ENCODE peak calls at places on chromosomes 7 and 10, in six cellular contexts. One of them, this sample, is unnamed.

GRCh38 chr10:11326241-11326640 is 285.2 kb downstream of the USP6NL start:
- DNase-seq in endodermal cell: no peak
- DNase-seq in AG09309: no peak
- DNase-seq in colonic mucosa: no peak
- DNase-seq in right atrium auricular region: no peak
- DNase-seq in choroid plexus epithelial cell: no peak
- DNase-seq in this sample: no peak

GRCh38 chr7:51141451-51141971 is 175.1 kb downstream of the COBL start:
- DNase-seq in endodermal cell: peak
- DNase-seq in choroid plexus epithelial cell: peak
- DNase-seq in colonic mucosa: no peak
- DNase-seq in right atrium auricular region: no peak
- DNase-seq in AG09309: no peak
- DNase-seq in this sample: no peak

GRCh38 chr7:137354361-137354760 is 10.8 kb upstream of the PTN start:
- DNase-seq in right atrium auricular region: no peak
- DNase-seq in AG09309: no peak
- DNase-seq in colonic mucosa: no peak
- DNase-seq in endodermal cell: no peak
- DNase-seq in choroid plexus epithelial cell: peak
- DNase-seq in this sample: no peak

GRCh38 chr10:112265745-112266144 is 17.5 kb upstream of the TECTB start:
- DNase-seq in endodermal cell: no peak
- DNase-seq in choroid plexus epithelial cell: peak
- DNase-seq in AG09309: no peak
- DNase-seq in right atrium auricular region: no peak
- DNase-seq in colonic mucosa: no peak
- DNase-seq in this sample: no peak

GRCh38 chr10:62037166-62037831 is 135.8 kb downstream of the ARID5B start:
- DNase-seq in choroid plexus epithelial cell: peak
- DNase-seq in AG09309: no peak
- DNase-seq in right atrium auricular region: no peak
- DNase-seq in endodermal cell: no peak
- DNase-seq in colonic mucosa: no peak
- DNase-seq in this sample: no peak

GRCh38 chr7:130733866-130734524 is at the start of gene KLF14:
- DNase-seq in AG09309: no peak
- DNase-seq in colonic mucosa: peak
- DNase-seq in right atrium auricular region: no peak
- DNase-seq in choroid plexus epithelial cell: peak
- DNase-seq in endodermal cell: peak
- DNase-seq in this sample: no peak

GRCh38 chr7:14834456-14834855 is 68.1 kb downstream of the DGKB start:
- DNase-seq in right atrium auricular region: no peak
- DNase-seq in endodermal cell: no peak
- DNase-seq in choroid plexus epithelial cell: peak
- DNase-seq in AG09309: no peak
- DNase-seq in colonic mucosa: no peak
- DNase-seq in this sample: no peak

GRCh38 chr7:121195010-121195409 is 133.8 kb upstream of the WNT16 start:
- DNase-seq in right atrium auricular region: no peak
- DNase-seq in choroid plexus epithelial cell: no peak
- DNase-seq in AG09309: no peak
- DNase-seq in endodermal cell: no peak
- DNase-seq in colonic mucosa: no peak
- DNase-seq in this sample: no peak

GRCh38 chr7:43879477-43879876 is 10.2 kb upstream of the MRPS24 start:
- DNase-seq in endodermal cell: no peak
- DNase-seq in right atrium auricular region: no peak
- DNase-seq in choroid plexus epithelial cell: peak
- DNase-seq in AG09309: peak
- DNase-seq in colonic mucosa: no peak
- DNase-seq in this sample: peak

GRCh38 chr7:56218510-56218909 is 102.3 kb upstream of the NUPR2 start:
- DNase-seq in endodermal cell: no peak
- DNase-seq in choroid plexus epithelial cell: no peak
- DNase-seq in AG09309: no peak
- DNase-seq in right atrium auricular region: no peak
- DNase-seq in colonic mucosa: no peak
- DNase-seq in this sample: no peak

GRCh38 chr10:69065406-69066361 is 22.2 kb upstream of the SRGN start:
- DNase-seq in right atrium auricular region: no peak
- DNase-seq in colonic mucosa: no peak
- DNase-seq in choroid plexus epithelial cell: peak
- DNase-seq in AG09309: no peak
- DNase-seq in endodermal cell: no peak
- DNase-seq in this sample: peak

GRCh38 chr10:86556933-86557649 is 35.5 kb upstream of the WAPL start:
- DNase-seq in AG09309: no peak
- DNase-seq in colonic mucosa: no peak
- DNase-seq in right atrium auricular region: no peak
- DNase-seq in choroid plexus epithelial cell: no peak
- DNase-seq in endodermal cell: no peak
- DNase-seq in this sample: no peak

GRCh38 chr10:34824870-34825269 is 9.8 kb upstream of the PARD3 start:
- DNase-seq in choroid plexus epithelial cell: no peak
- DNase-seq in colonic mucosa: no peak
- DNase-seq in right atrium auricular region: no peak
- DNase-seq in AG09309: no peak
- DNase-seq in endodermal cell: peak
- DNase-seq in this sample: no peak

GRCh38 chr7:22884911-22885823 is 62.5 kb upstream of the TOMM7 start:
- DNase-seq in choroid plexus epithelial cell: peak
- DNase-seq in AG09309: no peak
- DNase-seq in endodermal cell: no peak
- DNase-seq in right atrium auricular region: no peak
- DNase-seq in colonic mucosa: no peak
- DNase-seq in this sample: no peak

GRCh38 chr10:71651428-71651827 is 68.2 kb downstream of the C10orf105 start:
- DNase-seq in choroid plexus epithelial cell: no peak
- DNase-seq in right atrium auricular region: no peak
- DNase-seq in AG09309: no peak
- DNase-seq in endodermal cell: no peak
- DNase-seq in colonic mucosa: no peak
- DNase-seq in this sample: no peak

GRCh38 chr10:130141878-130142277 is 5.7 kb downstream of the GLRX3 start:
- DNase-seq in AG09309: no peak
- DNase-seq in right atrium auricular region: no peak
- DNase-seq in endodermal cell: no peak
- DNase-seq in choroid plexus epithelial cell: no peak
- DNase-seq in colonic mucosa: no peak
- DNase-seq in this sample: no peak

GRCh38 chr7:47034180-47034579 is 547.7 kb downstream of the TNS3 start:
- DNase-seq in endodermal cell: no peak
- DNase-seq in choroid plexus epithelial cell: no peak
- DNase-seq in AG09309: no peak
- DNase-seq in right atrium auricular region: no peak
- DNase-seq in colonic mucosa: no peak
- DNase-seq in this sample: no peak

GRCh38 chr7:22853674-22854157 is 31.1 kb upstream of the TOMM7 start:
- DNase-seq in right atrium auricular region: peak
- DNase-seq in endodermal cell: no peak
- DNase-seq in colonic mucosa: peak
- DNase-seq in choroid plexus epithelial cell: no peak
- DNase-seq in AG09309: no peak
- DNase-seq in this sample: no peak

GRCh38 chr7:2120251-2120660 is 112.5 kb downstream of the MAD1L1 start:
- DNase-seq in colonic mucosa: no peak
- DNase-seq in AG09309: no peak
- DNase-seq in endodermal cell: no peak
- DNase-seq in right atrium auricular region: no peak
- DNase-seq in choroid plexus epithelial cell: no peak
- DNase-seq in this sample: no peak

GRCh38 chr7:29109356-29109755 is 37.0 kb downstream of the CPVL start:
- DNase-seq in choroid plexus epithelial cell: no peak
- DNase-seq in endodermal cell: no peak
- DNase-seq in AG09309: no peak
- DNase-seq in colonic mucosa: no peak
- DNase-seq in right atrium auricular region: no peak
- DNase-seq in this sample: no peak

GRCh38 chr10:86139066-86139657 is 227.4 kb downstream of the GRID1 start:
- DNase-seq in colonic mucosa: no peak
- DNase-seq in AG09309: no peak
- DNase-seq in choroid plexus epithelial cell: peak
- DNase-seq in endodermal cell: peak
- DNase-seq in right atrium auricular region: no peak
- DNase-seq in this sample: no peak

GRCh38 chr7:111855161-111855841 is 293.0 kb upstream of the IMMP2L start:
- DNase-seq in endodermal cell: peak
- DNase-seq in colonic mucosa: peak
- DNase-seq in AG09309: peak
- DNase-seq in choroid plexus epithelial cell: peak
- DNase-seq in right atrium auricular region: no peak
- DNase-seq in this sample: peak

GRCh38 chr10:63414481-63415260 is 51.1 kb downstream of the JMJD1C start:
- DNase-seq in endodermal cell: no peak
- DNase-seq in AG09309: no peak
- DNase-seq in choroid plexus epithelial cell: peak
- DNase-seq in right atrium auricular region: no peak
- DNase-seq in colonic mucosa: no peak
- DNase-seq in this sample: no peak

GRCh38 chr10:127322286-127322685 is 125.9 kb upstream of the INSYN2A start:
- DNase-seq in AG09309: no peak
- DNase-seq in colonic mucosa: no peak
- DNase-seq in choroid plexus epithelial cell: no peak
- DNase-seq in right atrium auricular region: no peak
- DNase-seq in endodermal cell: no peak
- DNase-seq in this sample: no peak

GRCh38 chr10:103691723-103692380 is 163.5 kb downstream of the SH3PXD2A start:
- DNase-seq in endodermal cell: peak
- DNase-seq in right atrium auricular region: no peak
- DNase-seq in choroid plexus epithelial cell: no peak
- DNase-seq in colonic mucosa: no peak
- DNase-seq in AG09309: no peak
- DNase-seq in this sample: no peak

GRCh38 chr7:40276061-40276460 is 141.3 kb downstream of the SUGCT start:
- DNase-seq in right atrium auricular region: no peak
- DNase-seq in colonic mucosa: no peak
- DNase-seq in endodermal cell: no peak
- DNase-seq in choroid plexus epithelial cell: no peak
- DNase-seq in AG09309: no peak
- DNase-seq in this sample: no peak

GRCh38 chr10:17200885-17201164 is 647 bp downstream of the TRDMT1 start:
- DNase-seq in colonic mucosa: peak
- DNase-seq in right atrium auricular region: peak
- DNase-seq in endodermal cell: no peak
- DNase-seq in AG09309: no peak
- DNase-seq in choroid plexus epithelial cell: peak
- DNase-seq in this sample: no peak
- TF ChIP-seq CTCF in colonic mucosa: no peak
- TF ChIP-seq CTCF in right atrium auricular region: peak
- TF ChIP-seq CTCF in endodermal cell: no peak
- TF ChIP-seq CTCF in AG09309: no peak
- TF ChIP-seq CTCF in choroid plexus epithelial cell: peak
- TF ChIP-seq CTCF in this sample: no peak

GRCh38 chr10:92691591-92692084 is 1.9 kb downstream of the HHEX start:
- DNase-seq in choroid plexus epithelial cell: no peak
- DNase-seq in AG09309: no peak
- DNase-seq in endodermal cell: peak
- DNase-seq in colonic mucosa: peak
- DNase-seq in right atrium auricular region: no peak
- DNase-seq in this sample: no peak
- H3K4me3 ChIP-seq in choroid plexus epithelial cell: no peak
- H3K4me3 ChIP-seq in AG09309: no peak
- H3K4me3 ChIP-seq in endodermal cell: peak
- H3K4me3 ChIP-seq in colonic mucosa: peak
- H3K4me3 ChIP-seq in right atrium auricular region: peak
- H3K4me3 ChIP-seq in this sample: no peak

GRCh38 chr7:129278688-129279087 is 53.9 kb downstream of the AHCYL2 start:
- DNase-seq in choroid plexus epithelial cell: no peak
- DNase-seq in right atrium auricular region: no peak
- DNase-seq in endodermal cell: no peak
- DNase-seq in AG09309: no peak
- DNase-seq in colonic mucosa: no peak
- DNase-seq in this sample: no peak

GRCh38 chr7:129277629-129278028 is 52.8 kb downstream of the AHCYL2 start:
- DNase-seq in endodermal cell: no peak
- DNase-seq in colonic mucosa: no peak
- DNase-seq in right atrium auricular region: no peak
- DNase-seq in choroid plexus epithelial cell: no peak
- DNase-seq in AG09309: no peak
- DNase-seq in this sample: no peak

GRCh38 chr7:129271500-129272355 is 46.9 kb downstream of the AHCYL2 start:
- DNase-seq in choroid plexus epithelial cell: peak
- DNase-seq in AG09309: no peak
- DNase-seq in colonic mucosa: peak
- DNase-seq in right atrium auricular region: no peak
- DNase-seq in endodermal cell: peak
- DNase-seq in this sample: no peak

GRCh38 chr7:129270077-129270476 is 45.2 kb downstream of the AHCYL2 start:
- DNase-seq in endodermal cell: no peak
- DNase-seq in AG09309: no peak
- DNase-seq in colonic mucosa: no peak
- DNase-seq in choroid plexus epithelial cell: no peak
- DNase-seq in right atrium auricular region: no peak
- DNase-seq in this sample: no peak

GRCh38 chr7:129273936-129274335 is 49.1 kb downstream of the AHCYL2 start:
- DNase-seq in AG09309: no peak
- DNase-seq in choroid plexus epithelial cell: no peak
- DNase-seq in right atrium auricular region: no peak
- DNase-seq in endodermal cell: no peak
- DNase-seq in colonic mucosa: no peak
- DNase-seq in this sample: no peak
- TF ChIP-seq CTCF in AG09309: no peak
- TF ChIP-seq CTCF in choroid plexus epithelial cell: no peak
- TF ChIP-seq CTCF in right atrium auricular region: no peak
- TF ChIP-seq CTCF in endodermal cell: no peak
- TF ChIP-seq CTCF in colonic mucosa: no peak
- TF ChIP-seq CTCF in this sample: no peak

GRCh38 chr10:113982296-113982695 is 61.4 kb upstream of the ADRB1 start:
- DNase-seq in endodermal cell: no peak
- DNase-seq in choroid plexus epithelial cell: no peak
- DNase-seq in right atrium auricular region: no peak
- DNase-seq in colonic mucosa: no peak
- DNase-seq in AG09309: no peak
- DNase-seq in this sample: no peak
- H3K4me3 ChIP-seq in endodermal cell: no peak
- H3K4me3 ChIP-seq in choroid plexus epithelial cell: no peak
- H3K4me3 ChIP-seq in right atrium auricular region: no peak
- H3K4me3 ChIP-seq in colonic mucosa: no peak
- H3K4me3 ChIP-seq in AG09309: no peak
- H3K4me3 ChIP-seq in this sample: no peak

GRCh38 chr10:120262857-120263547 is 194.0 kb upstream of the PLPP4 start:
- DNase-seq in endodermal cell: no peak
- DNase-seq in right atrium auricular region: no peak
- DNase-seq in AG09309: no peak
- DNase-seq in colonic mucosa: no peak
- DNase-seq in choroid plexus epithelial cell: peak
- DNase-seq in this sample: peak
- TF ChIP-seq CTCF in endodermal cell: no peak
- TF ChIP-seq CTCF in right atrium auricular region: no peak
- TF ChIP-seq CTCF in AG09309: no peak
- TF ChIP-seq CTCF in colonic mucosa: no peak
- TF ChIP-seq CTCF in choroid plexus epithelial cell: no peak
- TF ChIP-seq CTCF in this sample: no peak

This sample was measured in epithelial cell of proximal tubule.